ENCODE peak calls at places on chromosomes 16 and 17, in nine cellular contexts. B is uterus; Z is left lung; J is brain microvascular endothelial cell; P is CD8-positive, alpha-beta T cell; L is right lobe of liver; K is psoas muscle; S is mammary epithelial cell; N is cardiac muscle cell. Q is an unnamed sample. For H3K36me3, the result is how much of the 10 kb centered on the place peaks cover.

GRCh38 chr16:76487411-76488064 is 210.3 kb downstream of the CNTNAP4 start:
- DNase-seq in J (no peak), S (no peak), K (no peak), B (no peak), L (no peak), Z (no peak), N (no peak), P (no peak), Q (no peak)

GRCh38 chr17:38693700-38694329 is 11.3 kb upstream of the MLLT6 start:
- DNase-seq in K (peak), L (peak), Z (no peak), B (peak), P (no peak), N (no peak), J (no peak), S (no peak), Q (peak)

GRCh38 chr17:79400989-79401703 is 209.7 kb downstream of the RBFOX3 start:
- DNase-seq in K (peak), S (peak), P (peak), Z (peak), N (peak), L (peak), J (peak), B (peak), Q (peak)

GRCh38 chr17:21042434-21043295 is at the start of gene USP22:
- DNase-seq in P (no peak), K (no peak), J (no peak), N (peak), L (no peak), Z (peak), B (no peak), S (no peak), Q (no peak)

GRCh38 chr17:69450857-69451410 is 36.4 kb downstream of the MAP2K6 start:
- DNase-seq in B (no peak), L (no peak), P (no peak), N (no peak), S (no peak), Z (no peak), J (peak), K (no peak), Q (no peak)

GRCh38 chr17:28366605-28367004 is 1.6 kb upstream of the SEBOX start:
- DNase-seq in P (no peak), Z (no peak), L (no peak), N (no peak), J (no peak), B (no peak), S (no peak), K (no peak), Q (no peak)

GRCh38 chr17:562174-562573 is 152.5 kb downstream of the VPS53 start:
- DNase-seq in S (no peak), P (no peak), K (no peak), L (no peak), N (no peak), Z (no peak), J (no peak), B (no peak), Q (peak)

GRCh38 chr17:41463746-41464145 is 3.4 kb downstream of the KRT32 start:
- DNase-seq in B (no peak), L (no peak), P (no peak), S (no peak), J (no peak), Z (no peak), N (no peak), K (no peak), Q (no peak)

GRCh38 chr17:50638572-50638850 is 3.8 kb downstream of the ABCC3 start:
- DNase-seq in B (no peak), P (no peak), Z (no peak), N (no peak), S (no peak), J (no peak), K (no peak), L (peak), Q (no peak)

GRCh38 chr17:62891659-62892058 is 74.4 kb upstream of the TANC2 start:
- DNase-seq in J (no peak), N (no peak), Z (no peak), S (no peak), K (no peak), B (no peak), L (no peak), P (no peak), Q (no peak)
- TF ChIP-seq CTCF in J (no peak), N (no peak), Z (no peak), S (no peak), K (no peak), B (no peak), L (no peak), P (no peak), Q (no peak)

GRCh38 chr17:45092932-45093430 is 31.9 kb downstream of the NMT1 start:
- DNase-seq in P (no peak), K (peak), J (peak), B (peak), Z (no peak), S (peak), N (no peak), L (peak), Q (peak)
- H3K36me3 ChIP-seq in P (half or more), K (under half), J (half or more), B (under half), Z (half or more), S (under half), N (half or more), L (under half), Q (half or more)

GRCh38 chr16:88699180-88699579 is 7.0 kb downstream of the RNF166 start:
- DNase-seq in J (no peak), L (no peak), B (no peak), S (no peak), Z (no peak), N (no peak), K (no peak), P (no peak), Q (no peak)

GRCh38 chr16:88701541-88702363 is 4.5 kb downstream of the RNF166 start:
- DNase-seq in L (no peak), P (no peak), K (no peak), N (no peak), S (no peak), J (no peak), Z (no peak), B (no peak), Q (no peak)

GRCh38 chr16:88698694-88699045 is 7.5 kb downstream of the RNF166 start:
- DNase-seq in K (no peak), B (no peak), P (no peak), Z (no peak), L (no peak), N (no peak), J (no peak), S (no peak), Q (no peak)

GRCh38 chr16:88700636-88701482 is 5.3 kb downstream of the RNF166 start:
- DNase-seq in Z (peak), B (peak), L (peak), P (peak), N (no peak), J (peak), K (peak), S (no peak), Q (peak)

GRCh38 chr16:88700322-88700635 is 5.9 kb downstream of the RNF166 start:
- DNase-seq in J (no peak), N (no peak), B (no peak), Z (no peak), P (no peak), S (no peak), K (no peak), L (no peak), Q (no peak)
- H3K4me3 ChIP-seq in J (no peak), N (no peak), B (no peak), Z (no peak), P (peak), S (no peak), K (no peak), L (no peak), Q (peak)

DNA sequence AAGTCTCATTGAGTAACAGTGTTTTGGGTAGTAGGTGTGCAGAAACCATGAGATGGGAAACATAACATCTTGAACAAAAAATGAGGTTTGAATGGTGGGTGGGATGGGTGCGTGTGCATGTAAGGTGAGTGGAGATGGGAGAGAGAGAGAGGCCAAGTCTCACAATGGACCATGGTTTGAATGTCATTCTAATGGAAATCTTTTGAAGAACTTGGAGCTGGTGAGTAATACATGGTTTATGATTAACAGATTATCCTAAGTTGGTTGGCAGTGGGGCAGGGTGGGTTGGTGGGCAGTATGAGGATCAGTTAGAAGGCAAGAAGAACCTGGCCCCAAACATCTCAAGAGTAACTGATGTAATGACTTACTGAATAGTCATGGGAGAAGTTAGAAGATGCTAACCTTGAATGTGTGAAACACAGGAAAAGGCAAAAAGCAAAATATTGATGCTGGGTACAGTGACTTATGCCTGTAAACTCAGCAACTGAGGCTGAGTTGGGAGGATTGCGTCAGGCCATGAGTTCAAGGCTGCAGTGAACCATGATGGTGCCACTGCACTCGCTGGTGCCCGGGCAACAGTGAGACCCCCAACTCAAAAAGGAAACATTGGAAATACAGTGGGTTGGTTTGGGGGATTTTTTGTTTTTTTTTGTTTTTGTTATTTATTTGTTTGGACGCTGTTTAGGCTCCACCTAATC is 32.7 kb downstream of the ZNF207 start:
- DNase-seq in P (no peak), N (no peak), B (no peak), K (no peak), S (no peak), L (no peak), Z (no peak), J (no peak), Q (no peak)
- TF ChIP-seq CTCF in P (no peak), N (no peak), B (no peak), K (no peak), S (no peak), L (no peak), Z (no peak), J (no peak), Q (no peak)